ENCODE peak calls at places on chromosomes 2 and 18, in four cellular contexts. D, H, P and V are unnamed samples.
A peak's percentile ranks its signal among the peaks of the same experiment; 100 is the strongest.

GRCh38 chr2:20120569-20121416 is 69.4 kb upstream of the LAPTM4A start:
- DNase-seq in D (no peak), H (no peak), P (no peak), V (no peak)

GRCh38 chr18:60146220-60146960 is 226.2 kb downstream of the MC4R start:
- DNase-seq in D (peak; percentile 20), H (no peak), P (no peak), V (no peak)

GRCh38 chr2:194999771-195000170 is 657.3 kb upstream of the SLC39A10 start:
- DNase-seq in D (no peak), H (no peak), P (no peak), V (no peak)

GRCh38 chr18:6561893-6562292 is 147.2 kb upstream of the L3MBTL4 start:
- DNase-seq in D (no peak), H (no peak), P (no peak), V (no peak)

GRCh38 chr2:118372876-118373597 is 284.8 kb downstream of the INSIG2 start:
- DNase-seq in D (no peak), H (no peak), P (no peak), V (no peak)

GRCh38 chr2:128628206-128628605 is 309.5 kb upstream of the HS6ST1 start:
- DNase-seq in D (no peak), H (no peak), P (no peak), V (no peak)

GRCh38 chr2:62410015-62410453 is 96.0 kb downstream of the TMEM17 start:
- DNase-seq in D (peak; percentile 21), H (no peak), P (no peak), V (no peak)

GRCh38 chr2:106995560-106995959 is 109.6 kb upstream of the ST6GAL2 start:
- DNase-seq in D (no peak), H (no peak), P (no peak), V (no peak)

GRCh38 chr2:178271629-178272333 is 77.5 kb downstream of the OSBPL6 start:
- DNase-seq in D (no peak), H (no peak), P (no peak), V (no peak)

GRCh38 chr2:241036397-241036963 is 38.1 kb downstream of the SNED1 start:
- DNase-seq in D (peak; percentile 58), H (peak; percentile 52), P (peak; percentile 14), V (peak; percentile 54)

GRCh38 chr2:212078103-212078502 is 460.5 kb downstream of the ERBB4 start:
- DNase-seq in D (peak; percentile 4), H (no peak), P (no peak), V (no peak)

GRCh38 chr2:81266106-81266505 is 961.6 kb upstream of the LRRTM1 start:
- DNase-seq in D (no peak), H (no peak), P (peak; percentile 47), V (no peak)

GRCh38 chr2:74425523-74425922 is 4.0 kb downstream of the WDR54 start:
- DNase-seq in D (no peak), H (no peak), P (peak; percentile 22), V (no peak)

GRCh38 chr2:39839261-39839848 is 60.3 kb upstream of the THUMPD2 start:
- DNase-seq in D (no peak), H (no peak), P (no peak), V (no peak)

GRCh38 chr2:112765251-112765650 is 842 bp upstream of the CKAP2L start:
- DNase-seq in D (peak; percentile 24), H (no peak), P (peak; percentile 34), V (no peak)